ENCODE peak calls at places on chromosomes 2 and 18, in seven cellular contexts. One of them, this sample, is unnamed.

GRCh38 chr2:232368311-232368731 is 10.2 kb upstream of the ALPP start:
- DNase-seq in AG10803: peak
- DNase-seq in cerebellar cortex: peak
- DNase-seq in M059J: peak
- DNase-seq in germinal center: no peak
- DNase-seq in C1 segment of cervical spinal cord: no peak
- DNase-seq in NCI-H774: no peak
- DNase-seq in this sample: no peak

GRCh38 chr2:28565720-28566295 is 69.9 kb downstream of the PLB1 start:
- DNase-seq in M059J: no peak
- DNase-seq in NCI-H774: no peak
- DNase-seq in C1 segment of cervical spinal cord: no peak
- DNase-seq in AG10803: no peak
- DNase-seq in germinal center: no peak
- DNase-seq in cerebellar cortex: no peak
- DNase-seq in this sample: no peak

GRCh38 chr2:134706587-134707329 is 12.0 kb downstream of the TMEM163 start:
- DNase-seq in NCI-H774: no peak
- DNase-seq in AG10803: no peak
- DNase-seq in C1 segment of cervical spinal cord: peak
- DNase-seq in M059J: peak
- DNase-seq in cerebellar cortex: peak
- DNase-seq in germinal center: no peak
- DNase-seq in this sample: no peak

GRCh38 chr18:10131036-10131774 is 217.4 kb downstream of the VAPA start:
- DNase-seq in germinal center: no peak
- DNase-seq in AG10803: no peak
- DNase-seq in M059J: no peak
- DNase-seq in cerebellar cortex: no peak
- DNase-seq in NCI-H774: no peak
- DNase-seq in C1 segment of cervical spinal cord: no peak
- DNase-seq in this sample: no peak

GRCh38 chr2:180130403-180130802 is 123.3 kb upstream of the CWC22 start:
- DNase-seq in germinal center: no peak
- DNase-seq in C1 segment of cervical spinal cord: no peak
- DNase-seq in M059J: peak
- DNase-seq in cerebellar cortex: peak
- DNase-seq in AG10803: peak
- DNase-seq in NCI-H774: no peak
- DNase-seq in this sample: no peak

GRCh38 chr2:160582481-160583161 is 89.0 kb upstream of the RBMS1 start:
- DNase-seq in cerebellar cortex: peak
- DNase-seq in NCI-H774: no peak
- DNase-seq in AG10803: peak
- DNase-seq in M059J: peak
- DNase-seq in C1 segment of cervical spinal cord: no peak
- DNase-seq in germinal center: no peak
- DNase-seq in this sample: no peak

GRCh38 chr2:205930209-205930608 is 155.8 kb downstream of the INO80D start:
- DNase-seq in NCI-H774: no peak
- DNase-seq in M059J: peak
- DNase-seq in cerebellar cortex: no peak
- DNase-seq in AG10803: peak
- DNase-seq in germinal center: no peak
- DNase-seq in C1 segment of cervical spinal cord: no peak
- DNase-seq in this sample: no peak

GRCh38 chr2:38377501-38378258 is 607 bp upstream of the ATL2 start:
- DNase-seq in cerebellar cortex: no peak
- DNase-seq in M059J: peak
- DNase-seq in germinal center: peak
- DNase-seq in NCI-H774: no peak
- DNase-seq in C1 segment of cervical spinal cord: no peak
- DNase-seq in AG10803: peak
- DNase-seq in this sample: no peak

GRCh38 chr2:168107322-168107721 is 140.1 kb downstream of the STK39 start:
- DNase-seq in germinal center: no peak
- DNase-seq in AG10803: no peak
- DNase-seq in cerebellar cortex: no peak
- DNase-seq in C1 segment of cervical spinal cord: no peak
- DNase-seq in M059J: no peak
- DNase-seq in NCI-H774: no peak
- DNase-seq in this sample: no peak

GRCh38 chr2:231482806-231483391 is 18.6 kb upstream of the NCL start:
- DNase-seq in C1 segment of cervical spinal cord: peak
- DNase-seq in cerebellar cortex: peak
- DNase-seq in AG10803: peak
- DNase-seq in M059J: peak
- DNase-seq in NCI-H774: peak
- DNase-seq in germinal center: peak
- DNase-seq in this sample: peak

GRCh38 chr2:226963528-226963927 is 127.7 kb downstream of the RHBDD1 start:
- DNase-seq in germinal center: no peak
- DNase-seq in NCI-H774: no peak
- DNase-seq in C1 segment of cervical spinal cord: no peak
- DNase-seq in M059J: peak
- DNase-seq in AG10803: peak
- DNase-seq in cerebellar cortex: no peak
- DNase-seq in this sample: no peak

GRCh38 chr18:40938615-40939014 is 1016.4 kb upstream of the PIK3C3 start:
- DNase-seq in germinal center: no peak
- DNase-seq in cerebellar cortex: no peak
- DNase-seq in M059J: no peak
- DNase-seq in AG10803: no peak
- DNase-seq in C1 segment of cervical spinal cord: no peak
- DNase-seq in NCI-H774: no peak
- DNase-seq in this sample: no peak

GRCh38 chr2:195009202-195009601 is 647.8 kb upstream of the SLC39A10 start:
- DNase-seq in cerebellar cortex: no peak
- DNase-seq in germinal center: no peak
- DNase-seq in AG10803: peak
- DNase-seq in NCI-H774: no peak
- DNase-seq in C1 segment of cervical spinal cord: no peak
- DNase-seq in M059J: peak
- DNase-seq in this sample: peak